ENCODE peak calls at places on chromosomes 12 and 14, in five cellular contexts. G is IMR-90, Q is AG09309, X is AG04450, I is cardiac fibroblast. Z is an unnamed sample.

GRCh38 chr12:106386836-106387555 is 29.4 kb downstream of the POLR3B start:
- DNase-seq in I (peak), X (peak), Q (peak), G (peak), Z (no peak)

GRCh38 chr12:117277875-117278274 is 83.6 kb downstream of the NOS1 start:
- DNase-seq in X (no peak), Q (no peak), I (no peak), G (no peak), Z (no peak)

GRCh38 chr12:87368259-87368658 is 660.9 kb downstream of the C12orf50 start:
- DNase-seq in X (no peak), I (no peak), G (no peak), Q (no peak), Z (no peak)

GRCh38 chr14:106652494-106652893 is 1126.1 kb downstream of the TMEM121 start:
- DNase-seq in Q (no peak), G (no peak), I (peak), X (no peak), Z (peak)

GRCh38 chr14:73825551-73826188 is 26.0 kb upstream of the PTGR2 start:
- DNase-seq in G (peak), X (peak), I (peak), Q (peak), Z (peak)

GRCh38 chr14:105411985-105412767 is 7.5 kb upstream of the MTA1 start:
- DNase-seq in Q (no peak), I (no peak), G (no peak), X (no peak), Z (no peak)

GRCh38 chr12:106248177-106248848 is 493 bp upstream of the CKAP4 start:
- DNase-seq in G (peak), Q (no peak), I (peak), X (no peak), Z (peak)

GRCh38 chr14:60657609-60657983 is 8.3 kb upstream of the SIX1 start:
- DNase-seq in I (no peak), G (no peak), Q (no peak), X (no peak), Z (no peak)

GRCh38 chr12:100555722-100556121 is 17.8 kb upstream of the GAS2L3 start:
- DNase-seq in I (peak), X (no peak), Q (no peak), G (peak), Z (no peak)

GRCh38 chr12:124681779-124682391 is 114.5 kb upstream of the NCOR2 start:
- DNase-seq in Q (no peak), X (no peak), I (peak), G (peak), Z (no peak)

GRCh38 chr12:6631549-6631961 is 4.2 kb downstream of the LPAR5 start:
- DNase-seq in G (no peak), X (no peak), I (no peak), Q (no peak), Z (no peak)

GRCh38 chr12:119183942-119184695 is 5.4 kb downstream of the HSPB8 start:
- DNase-seq in Q (no peak), G (no peak), I (peak), X (no peak), Z (no peak)

GRCh38 chr14:61254803-61255526 is 26.2 kb downstream of the TMEM30B start:
- DNase-seq in X (no peak), G (no peak), Q (no peak), I (no peak), Z (no peak)

GRCh38 chr12:21336656-21337055 is 1.9 kb upstream of the SLCO1A2 start:
- DNase-seq in I (no peak), G (no peak), Q (no peak), X (no peak), Z (no peak)

GRCh38 chr12:105555556-105555973 is 225.1 kb downstream of the C12orf75 start:
- DNase-seq in G (no peak), X (no peak), Q (no peak), I (peak), Z (no peak)

GRCh38 chr14:52455291-52456088 is 96.8 kb downstream of the TXNDC16 start:
- DNase-seq in I (peak), Q (peak), X (peak), G (peak), Z (no peak)

GRCh38 chr12:98262886-98263285 is 252.5 kb upstream of the TMPO start:
- DNase-seq in G (no peak), I (no peak), Q (no peak), X (no peak), Z (no peak)

GRCh38 chr12:19382111-19382526 is 57.2 kb upstream of the AEBP2 start:
- DNase-seq in I (peak), Q (peak), G (peak), X (no peak), Z (peak)

GRCh38 chr14:31489680-31490079 is 1.8 kb upstream of the GPR33 start:
- DNase-seq in I (no peak), X (no peak), Q (no peak), G (no peak), Z (peak)

GRCh38 chr12:32043928-32044549 is 62.6 kb upstream of the BICD1 start:
- DNase-seq in X (no peak), G (no peak), I (no peak), Q (no peak), Z (no peak)

GRCh38 chr12:64742371-64742770 is 16.8 kb downstream of the GNS start:
- DNase-seq in X (no peak), G (no peak), Q (no peak), I (no peak), Z (no peak)

GRCh38 chr14:100540141-100540925 is 46.9 kb downstream of the BEGAIN start:
- DNase-seq in I (no peak), X (no peak), Q (no peak), G (no peak), Z (no peak)

GRCh38 chr14:104705340-104706047 is 16.1 kb downstream of the INF2 start:
- DNase-seq in Q (no peak), X (no peak), I (no peak), G (peak), Z (no peak)

GRCh38 chr12:57894577-57895292 is 46.6 kb upstream of the ATP23 start:
- DNase-seq in X (no peak), G (no peak), Q (no peak), I (no peak), Z (no peak)

GRCh38 chr12:49325606-49326005 is 2.6 kb downstream of the TROAP start:
- DNase-seq in I (no peak), X (no peak), G (no peak), Q (no peak), Z (no peak)

GRCh38 chr12:106645074-106645421 is 62.2 kb downstream of the RFX4 start:
- DNase-seq in X (no peak), G (no peak), Q (no peak), I (no peak), Z (no peak)

GRCh38 chr14:50816419-50817047 is 14.4 kb downstream of the NIN start:
- DNase-seq in X (no peak), Q (no peak), I (peak), G (peak), Z (no peak)

GRCh38 chr12:95169368-95169767 is 47.9 kb downstream of the FGD6 start:
- DNase-seq in G (peak), X (peak), I (peak), Q (peak), Z (no peak)

GRCh38 chr14:69855180-69855817 is 23.9 kb upstream of the SMOC1 start:
- DNase-seq in I (no peak), X (no peak), Q (no peak), G (no peak), Z (no peak)

GRCh38 chr12:34401659-34402227 is 379.4 kb downstream of the ALG10 start:
- DNase-seq in X (no peak), I (no peak), G (no peak), Q (no peak), Z (peak)

GRCh38 chr14:68307769-68308168 is 485.1 kb downstream of the ZFP36L1 start:
- DNase-seq in I (peak), X (no peak), G (peak), Q (peak), Z (no peak)

GRCh38 chr12:19778822-19779221 is 339.5 kb downstream of the AEBP2 start:
- DNase-seq in I (no peak), Q (no peak), X (no peak), G (no peak), Z (no peak)

GRCh38 chr14:56206576-56206975 is 88.4 kb downstream of the PELI2 start:
- DNase-seq in G (no peak), Q (no peak), I (no peak), X (no peak), Z (no peak)

GRCh38 chr14:55867726-55868125 is 250.5 kb upstream of the PELI2 start:
- DNase-seq in G (peak), I (peak), X (no peak), Q (no peak), Z (no peak)

GRCh38 chr14:22168092-22168955 is 420.7 kb downstream of the DAD1 start:
- DNase-seq in Q (no peak), I (peak), G (peak), X (no peak), Z (no peak)

GRCh38 chr14:22650960-22651521 is 6.9 kb upstream of the OR6J1 start:
- DNase-seq in I (no peak), G (no peak), X (no peak), Q (no peak), Z (no peak)

GRCh38 chr14:61575126-61575525 is 120.2 kb upstream of the HIF1A start:
- DNase-seq in I (no peak), G (no peak), X (no peak), Q (no peak), Z (no peak)

DNA sequence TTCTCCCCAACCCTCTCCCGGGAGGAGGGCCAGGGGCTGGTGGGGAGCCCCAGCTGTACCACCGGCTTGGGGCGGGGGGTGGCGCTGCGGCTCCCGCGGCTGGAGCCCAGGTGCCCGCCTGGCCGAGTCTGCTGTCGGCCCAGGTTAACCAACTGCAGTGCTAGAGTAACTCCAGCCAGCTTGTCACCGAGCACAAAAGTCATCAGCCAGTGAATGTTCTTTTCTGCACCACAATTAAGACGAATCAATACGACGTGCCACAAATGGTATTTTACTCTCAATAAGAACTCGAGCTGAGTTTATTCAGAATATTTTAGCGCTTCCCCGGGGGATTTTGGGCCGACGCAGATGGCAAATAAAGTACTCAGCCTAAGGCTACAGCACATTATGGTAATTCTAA is 83.3 kb downstream of the BCL11B start:
- DNase-seq in X (no peak), I (no peak), G (no peak), Q (no peak), Z (no peak)
- TF ChIP-seq CTCF in X (no peak), I (no peak), G (no peak), Q (no peak), Z (no peak)

DNA sequence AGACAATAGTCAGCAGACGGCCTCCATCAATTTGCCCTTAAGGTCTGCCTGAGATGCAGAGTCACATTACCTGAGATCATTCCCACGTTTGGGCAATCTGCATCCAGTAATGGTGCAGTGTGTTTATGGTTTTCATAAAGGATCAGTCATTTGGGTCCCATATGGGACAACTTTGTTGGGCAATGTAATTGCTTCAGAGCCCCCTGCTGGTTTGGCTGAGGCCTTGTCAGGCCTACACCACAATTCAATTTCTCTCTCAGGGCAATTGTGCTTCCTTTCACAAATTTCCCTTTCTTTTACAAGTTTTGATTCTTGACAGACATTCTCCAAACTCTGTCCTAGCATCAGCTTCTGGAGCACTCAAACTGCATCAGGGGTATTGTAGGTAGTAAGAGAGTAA is 191.2 kb upstream of the SSTR1 start:
- DNase-seq in I (peak), Q (no peak), G (no peak), X (no peak), Z (no peak)
- TF ChIP-seq CTCF in I (peak), Q (peak), G (no peak), X (peak), Z (no peak)

GRCh38 chr12:52216107-52216506 is 16.9 kb upstream of the KRT7 start:
- DNase-seq in X (no peak), Q (no peak), I (peak), G (peak), Z (no peak)

GRCh38 chr12:52212701-52213540 is 20.1 kb upstream of the KRT7 start:
- DNase-seq in Q (no peak), G (no peak), I (no peak), X (no peak), Z (no peak)

GRCh38 chr12:52213541-52214420 is 19.3 kb upstream of the KRT7 start:
- DNase-seq in I (peak), Q (no peak), G (peak), X (peak), Z (peak)

GRCh38 chr12:52215587-52216031 is 17.4 kb upstream of the KRT7 start:
- DNase-seq in X (no peak), G (peak), Q (no peak), I (peak), Z (no peak)

DNA sequence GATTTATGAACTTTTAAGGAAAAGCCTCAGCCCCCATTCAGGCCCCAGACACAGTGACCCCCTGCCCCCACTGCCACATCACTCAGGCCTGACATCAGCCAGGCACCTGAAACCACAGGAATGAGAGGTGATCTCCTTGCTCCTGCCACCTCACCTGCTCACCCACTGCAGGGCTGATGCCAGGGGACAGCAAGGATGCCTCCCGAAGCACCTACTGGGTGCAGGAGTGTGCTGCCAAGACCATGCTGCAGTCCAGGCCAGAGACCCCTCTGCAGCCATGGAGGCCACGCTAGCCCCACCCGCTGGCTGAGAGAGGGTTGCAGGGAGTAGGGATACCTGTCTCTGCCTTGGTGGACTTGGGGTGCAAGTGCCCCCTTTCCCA is 18.6 kb upstream of the KRT7 start:
- DNase-seq in G (no peak), Q (no peak), X (no peak), I (no peak), Z (no peak)
- TF ChIP-seq CTCF in G (no peak), Q (no peak), X (no peak), I (no peak), Z (peak)

DNA sequence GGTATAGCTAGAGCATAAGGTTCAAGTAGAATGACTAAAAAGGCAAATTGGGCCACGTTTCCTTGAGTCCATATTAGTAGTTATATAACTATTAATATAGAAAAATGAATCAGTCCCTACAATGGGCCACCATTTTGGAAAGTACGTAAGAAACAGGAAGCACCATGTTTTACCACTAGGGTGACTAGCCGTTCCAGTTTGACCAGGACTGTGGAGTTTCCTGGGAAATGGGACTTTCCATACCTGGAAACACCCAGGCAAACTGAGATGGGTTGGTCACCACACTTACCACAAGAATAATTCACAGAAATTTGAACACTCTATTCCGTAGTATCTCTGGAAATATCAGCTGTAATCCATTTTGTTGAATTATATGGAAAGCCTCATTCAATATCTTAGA is 2.1 kb upstream of the MAGOHB start:
- DNase-seq in I (no peak), Q (no peak), G (no peak), X (no peak), Z (no peak)
- TF ChIP-seq CTCF in I (no peak), Q (no peak), G (no peak), X (no peak), Z (no peak)

GRCh38 chr14:90383126-90383730 is 13.6 kb upstream of the CALM1 start:
- DNase-seq in X (peak), G (peak), Q (peak), I (peak), Z (peak)
- TF ChIP-seq CTCF in X (peak), G (peak), Q (no peak), I (no peak), Z (no peak)

DNA sequence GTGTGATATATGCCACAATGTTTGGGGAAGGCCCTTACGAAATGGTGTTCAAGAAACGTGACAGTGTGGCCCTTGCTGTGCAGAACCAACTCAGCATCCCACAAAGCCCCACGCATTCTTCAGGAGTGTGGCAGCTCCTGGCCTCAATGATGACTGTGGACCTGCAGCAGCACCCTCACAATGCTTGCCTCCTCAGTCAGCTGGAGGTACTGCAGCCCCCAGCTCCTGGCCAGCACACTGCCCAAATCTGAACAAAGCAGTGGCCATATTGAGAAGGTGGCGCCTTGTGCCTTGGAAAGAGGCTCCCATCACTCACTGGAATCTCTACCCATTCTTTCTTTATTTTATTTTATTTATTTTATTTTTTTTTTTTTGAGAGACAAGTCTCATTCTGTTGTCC is 10.4 kb downstream of the POLE2 start:
- DNase-seq in X (no peak), I (no peak), Q (no peak), G (no peak), Z (no peak)
- TF ChIP-seq CTCF in X (peak), I (peak), Q (peak), G (no peak), Z (no peak)

GRCh38 chr12:90407841-90408240 is 547.1 kb downstream of the CCER1 start:
- DNase-seq in X (no peak), Q (no peak), G (no peak), I (no peak), Z (no peak)
- TF ChIP-seq CTCF in X (no peak), Q (no peak), G (no peak), I (no peak), Z (no peak)